ENCODE peak calls at places on chromosomes 12 and 14, in four cellular contexts. One of them, this sample, is unnamed.
A peak's percentile ranks its signal among the peaks of the same experiment; 100 is the strongest.

GRCh38 chr14:104187931-104188726 is 49.7 kb downstream of the KIF26A start:
- DNase-seq in HuH-7.5: no peak
- DNase-seq in AG20443: no peak
- DNase-seq in effector memory CD4-positive, alpha-beta T cell: no peak
- DNase-seq in this sample: no peak

GRCh38 chr12:120262852-120263724 is 2.4 kb downstream of the PXN start:
- DNase-seq in HuH-7.5: no peak
- DNase-seq in AG20443: no peak
- DNase-seq in effector memory CD4-positive, alpha-beta T cell: no peak
- DNase-seq in this sample: no peak

GRCh38 chr12:68559246-68559645 is 51.5 kb upstream of the RAP1B start:
- DNase-seq in effector memory CD4-positive, alpha-beta T cell: no peak
- DNase-seq in HuH-7.5: no peak
- DNase-seq in AG20443: no peak
- DNase-seq in this sample: no peak

GRCh38 chr12:121792607-121793500 is 634 bp downstream of the RHOF start:
- DNase-seq in AG20443: no peak
- DNase-seq in effector memory CD4-positive, alpha-beta T cell: peak; percentile 50
- DNase-seq in HuH-7.5: no peak
- DNase-seq in this sample: no peak

GRCh38 chr14:60648169-60648933 is 926 bp downstream of the SIX1 start:
- DNase-seq in effector memory CD4-positive, alpha-beta T cell: no peak
- DNase-seq in AG20443: peak; percentile 63
- DNase-seq in HuH-7.5: peak; percentile 51
- DNase-seq in this sample: no peak

GRCh38 chr12:118436002-118436724 is 59.8 kb downstream of the SUDS3 start:
- DNase-seq in effector memory CD4-positive, alpha-beta T cell: no peak
- DNase-seq in AG20443: no peak
- DNase-seq in HuH-7.5: no peak
- DNase-seq in this sample: no peak

GRCh38 chr12:115306380-115306779 is 622.4 kb upstream of the TBX3 start:
- DNase-seq in AG20443: no peak
- DNase-seq in HuH-7.5: no peak
- DNase-seq in effector memory CD4-positive, alpha-beta T cell: no peak
- DNase-seq in this sample: no peak

GRCh38 chr12:81644503-81644902 is 114.6 kb downstream of the PPFIA2 start:
- DNase-seq in effector memory CD4-positive, alpha-beta T cell: no peak
- DNase-seq in AG20443: peak; percentile 32
- DNase-seq in HuH-7.5: peak; percentile 16
- DNase-seq in this sample: peak; percentile 32

GRCh38 chr14:59543873-59544272 is 32.7 kb downstream of the CCDC175 start:
- DNase-seq in AG20443: no peak
- DNase-seq in HuH-7.5: no peak
- DNase-seq in effector memory CD4-positive, alpha-beta T cell: no peak
- DNase-seq in this sample: no peak

GRCh38 chr12:40684986-40685385 is 7.3 kb upstream of the CNTN1 start:
- DNase-seq in AG20443: no peak
- DNase-seq in effector memory CD4-positive, alpha-beta T cell: no peak
- DNase-seq in HuH-7.5: no peak
- DNase-seq in this sample: no peak

GRCh38 chr12:98741229-98741614 is 96.1 kb downstream of the APAF1 start:
- DNase-seq in effector memory CD4-positive, alpha-beta T cell: no peak
- DNase-seq in AG20443: peak; percentile 20
- DNase-seq in HuH-7.5: no peak
- DNase-seq in this sample: no peak

GRCh38 chr14:97697772-97698171 is 900.6 kb downstream of the VRK1 start:
- DNase-seq in AG20443: no peak
- DNase-seq in HuH-7.5: no peak
- DNase-seq in effector memory CD4-positive, alpha-beta T cell: no peak
- DNase-seq in this sample: no peak

GRCh38 chr14:71339650-71340415 is 432.6 kb downstream of the PCNX1 start:
- DNase-seq in effector memory CD4-positive, alpha-beta T cell: no peak
- DNase-seq in HuH-7.5: no peak
- DNase-seq in AG20443: no peak
- DNase-seq in this sample: no peak

GRCh38 chr14:69559581-69560011 is 15.1 kb downstream of the CCDC177 start:
- DNase-seq in AG20443: no peak
- DNase-seq in HuH-7.5: no peak
- DNase-seq in effector memory CD4-positive, alpha-beta T cell: no peak
- DNase-seq in this sample: no peak

GRCh38 chr12:81888341-81888740 is 129.2 kb upstream of the PPFIA2 start:
- DNase-seq in effector memory CD4-positive, alpha-beta T cell: no peak
- DNase-seq in HuH-7.5: no peak
- DNase-seq in AG20443: peak; percentile 3
- DNase-seq in this sample: no peak

GRCh38 chr14:104387000-104387384 is 192.6 kb upstream of the C14orf180 start:
- DNase-seq in HuH-7.5: no peak
- DNase-seq in AG20443: no peak
- DNase-seq in effector memory CD4-positive, alpha-beta T cell: no peak
- DNase-seq in this sample: no peak

GRCh38 chr14:82757775-82758174 is 1224.1 kb upstream of the SEL1L start:
- DNase-seq in AG20443: no peak
- DNase-seq in HuH-7.5: no peak
- DNase-seq in effector memory CD4-positive, alpha-beta T cell: no peak
- DNase-seq in this sample: no peak

GRCh38 chr12:42643881-42644579 is 54.5 kb upstream of the PRICKLE1 start:
- DNase-seq in AG20443: no peak
- DNase-seq in effector memory CD4-positive, alpha-beta T cell: no peak
- DNase-seq in HuH-7.5: no peak
- DNase-seq in this sample: no peak

GRCh38 chr14:89293349-89293916 is 123.6 kb downstream of the FOXN3 start:
- DNase-seq in effector memory CD4-positive, alpha-beta T cell: no peak
- DNase-seq in AG20443: no peak
- DNase-seq in HuH-7.5: no peak
- DNase-seq in this sample: no peak

GRCh38 chr14:101151226-101151929 is 247.9 kb upstream of the RTL1 start:
- DNase-seq in effector memory CD4-positive, alpha-beta T cell: no peak
- DNase-seq in HuH-7.5: no peak
- DNase-seq in AG20443: no peak
- DNase-seq in this sample: no peak

GRCh38 chr14:93263416-93263815 is 56.4 kb downstream of the UBR7 start:
- DNase-seq in effector memory CD4-positive, alpha-beta T cell: no peak
- DNase-seq in AG20443: peak; percentile 11
- DNase-seq in HuH-7.5: no peak
- DNase-seq in this sample: no peak

GRCh38 chr14:20632831-20633771 is 8.4 kb downstream of the OR6S1 start:
- DNase-seq in effector memory CD4-positive, alpha-beta T cell: peak; percentile 34
- DNase-seq in HuH-7.5: peak; percentile 61
- DNase-seq in AG20443: peak; percentile 72
- DNase-seq in this sample: no peak

GRCh38 chr12:356276-356988 is 32.7 kb downstream of the KDM5A start:
- DNase-seq in AG20443: peak; percentile 34
- DNase-seq in effector memory CD4-positive, alpha-beta T cell: no peak
- DNase-seq in HuH-7.5: no peak
- DNase-seq in this sample: no peak

GRCh38 chr14:68574906-68575305 is 218.0 kb downstream of the ZFP36L1 start:
- DNase-seq in effector memory CD4-positive, alpha-beta T cell: no peak
- DNase-seq in HuH-7.5: no peak
- DNase-seq in AG20443: no peak
- DNase-seq in this sample: no peak

GRCh38 chr12:124928912-124929530 is 14.6 kb upstream of the UBC start:
- DNase-seq in HuH-7.5: no peak
- DNase-seq in effector memory CD4-positive, alpha-beta T cell: no peak
- DNase-seq in AG20443: no peak
- DNase-seq in this sample: no peak

GRCh38 chr12:105076913-105077312 is 7.3 kb downstream of the ALDH1L2 start:
- DNase-seq in effector memory CD4-positive, alpha-beta T cell: no peak
- DNase-seq in HuH-7.5: no peak
- DNase-seq in AG20443: no peak
- DNase-seq in this sample: no peak